ENCODE peak calls at places on chromosomes 7 and 10, in five cellular contexts. J is PC-3; P is stimulated activated CD4-positive, alpha-beta T cell treated with anti-CD3 and anti-CD28 coated beads, TNF-alpha, amount 100 ng/mL, for 24 hours; T is NCI-H1092; D is left ventricle myocardium inferior. B is an unnamed sample.

GRCh38 chr10:59885430-59886134 is 20.8 kb downstream of the CCDC6 start:
- DNase-seq in J (no peak), P (no peak), T (no peak), D (no peak), B (no peak)

GRCh38 chr10:108360187-108360586 is 1195.7 kb upstream of the SORCS1 start:
- DNase-seq in J (peak), P (no peak), T (no peak), D (no peak), B (peak)

GRCh38 chr10:103660364-103661197 is 167.1 kb downstream of the NEURL1 start:
- DNase-seq in J (no peak), P (no peak), T (no peak), D (peak), B (peak)

GRCh38 chr7:37430126-37430525 is 18.5 kb downstream of the ELMO1 start:
- DNase-seq in J (no peak), P (no peak), T (no peak), D (no peak), B (no peak)

GRCh38 chr7:14270099-14270498 is 280.6 kb upstream of the ETV1 start:
- DNase-seq in J (no peak), P (no peak), T (no peak), D (no peak), B (no peak)

GRCh38 chr7:94386416-94386815 is 8.3 kb upstream of the COL1A2 start:
- DNase-seq in J (no peak), P (no peak), T (no peak), D (no peak), B (no peak)

GRCh38 chr7:1809070-1809469 is 139.0 kb downstream of the ELFN1 start:
- DNase-seq in J (no peak), P (no peak), T (no peak), D (no peak), B (no peak)

GRCh38 chr10:52571018-52571417 is 201.6 kb downstream of the MBL2 start:
- DNase-seq in J (no peak), P (no peak), T (no peak), D (no peak), B (no peak)

GRCh38 chr7:131898418-131898817 is 342.0 kb upstream of the PODXL start:
- DNase-seq in J (peak), P (no peak), T (no peak), D (no peak), B (no peak)

GRCh38 chr7:142867398-142868187 is 12.7 kb downstream of the EPHB6 start:
- DNase-seq in J (no peak), P (no peak), T (no peak), D (no peak), B (no peak)

GRCh38 chr10:43692051-43692825 is 43.6 kb upstream of the ZNF32 start:
- DNase-seq in J (no peak), P (no peak), T (no peak), D (no peak), B (no peak)

GRCh38 chr10:28400678-28401077 is 97.8 kb upstream of the MPP7 start:
- DNase-seq in J (no peak), P (no peak), T (no peak), D (no peak), B (no peak)

GRCh38 chr7:76155938-76156337 is 45.8 kb upstream of the SRRM3 start:
- DNase-seq in J (no peak), P (no peak), T (no peak), D (peak), B (no peak)

GRCh38 chr7:128859232-128860157 is 3.2 kb upstream of the ATP6V1F start:
- DNase-seq in J (no peak), P (no peak), T (no peak), D (peak), B (no peak)

GRCh38 chr7:156022483-156023459 is 210.5 kb upstream of the SHH start:
- DNase-seq in J (no peak), P (no peak), T (no peak), D (no peak), B (no peak)

GRCh38 chr7:107125475-107125874 is 43.3 kb upstream of the HBP1 start:
- DNase-seq in J (no peak), P (no peak), T (peak), D (no peak), B (no peak)

GRCh38 chr7:156545989-156546388 is 94.6 kb upstream of the RNF32 start:
- DNase-seq in J (no peak), P (no peak), T (no peak), D (no peak), B (no peak)

GRCh38 chr7:81873559-81873958 is 103.7 kb upstream of the HGF start:
- DNase-seq in J (no peak), P (no peak), T (no peak), D (no peak), B (no peak)

GRCh38 chr10:80290474-80291220 is 1.2 kb upstream of the MAT1A start:
- DNase-seq in J (no peak), P (no peak), T (no peak), D (no peak), B (no peak)

GRCh38 chr10:80697926-80698325 is 160.2 kb downstream of the SH2D4B start:
- DNase-seq in J (no peak), P (no peak), T (no peak), D (no peak), B (no peak)

GRCh38 chr10:102773986-102774385 is 30.2 kb downstream of the WBP1L start:
- DNase-seq in J (no peak), P (no peak), T (no peak), D (peak), B (no peak)

GRCh38 chr7:141071855-141072547 is 1.9 kb upstream of the TMEM178B start:
- DNase-seq in J (no peak), P (no peak), T (peak), D (no peak), B (no peak)

GRCh38 chr10:120172371-120172770 is 279.8 kb downstream of the SEC23IP start:
- DNase-seq in J (peak), P (no peak), T (no peak), D (no peak), B (no peak)

GRCh38 chr7:128893251-128894100 is 17.0 kb downstream of the KCP start:
- DNase-seq in J (peak), P (no peak), T (no peak), D (peak), B (no peak)

GRCh38 chr7:89994483-89994882 is 159.8 kb upstream of the STEAP1 start:
- DNase-seq in J (no peak), P (no peak), T (no peak), D (no peak), B (no peak)

GRCh38 chr10:78319371-78319770 is 285.7 kb downstream of the RPS24 start:
- DNase-seq in J (no peak), P (no peak), T (no peak), D (no peak), B (no peak)